ENCODE peak calls at places on chromosomes 16 and 17, in seven cellular contexts. H, V, K, D, X, J and C are unnamed samples. For H3K4me1 and H3K9me3, the result is how much of the 10 kb centered on the place peaks cover.

GRCh38 chr16:11796227-11797165 is 562 bp downstream of the ZC3H7A start:
- DNase-seq in H (peak), V (peak), K (peak), D (peak), X (peak), J (peak), C (peak)

GRCh38 chr16:84547539-84548058 is 43.1 kb upstream of the MEAK7 start:
- DNase-seq in H (no peak), V (no peak), K (peak), D (peak), X (no peak), J (no peak), C (no peak)

GRCh38 chr16:48054881-48055601 is 100.8 kb downstream of the ABCC12 start:
- DNase-seq in H (no peak), V (peak), K (peak), D (peak), X (peak), J (peak), C (peak)

GRCh38 chr17:82931696-82932060 is 91.9 kb upstream of the ZNF750 start:
- DNase-seq in H (no peak), V (no peak), K (no peak), D (peak), X (no peak), J (no peak), C (no peak)

GRCh38 chr16:80536246-80536645 is 4.5 kb upstream of the DYNLRB2 start:
- DNase-seq in H (no peak), V (no peak), K (no peak), D (no peak), X (peak), J (no peak), C (no peak)

GRCh38 chr17:77394540-77395295 is 253.9 kb downstream of the SEC14L1 start:
- DNase-seq in H (no peak), V (no peak), K (peak), D (peak), X (no peak), J (no peak), C (no peak)

GRCh38 chr16:66522816-66523590 is 26.9 kb downstream of the TK2 start:
- DNase-seq in H (no peak), V (no peak), K (no peak), D (no peak), X (no peak), J (no peak), C (no peak)

GRCh38 chr17:14409292-14409691 is 108.4 kb downstream of the HS3ST3B1 start:
- DNase-seq in H (no peak), V (no peak), K (no peak), D (no peak), X (no peak), J (no peak), C (no peak)

GRCh38 chr16:86681440-86681838 is 103.1 kb downstream of the FOXL1 start:
- DNase-seq in H (no peak), V (no peak), K (no peak), D (no peak), X (no peak), J (no peak), C (no peak)

GRCh38 chr17:39174907-39175694 is 9.1 kb upstream of the ARL5C start:
- DNase-seq in H (peak), V (peak), K (peak), D (peak), X (peak), J (peak), C (peak)

GRCh38 chr17:31492880-31493655 is 101.6 kb downstream of the RAB11FIP4 start:
- DNase-seq in H (peak), V (peak), K (no peak), D (peak), X (peak), J (no peak), C (no peak)

GRCh38 chr16:70726869-70727494 is 41.1 kb upstream of the MTSS2 start:
- DNase-seq in H (no peak), V (no peak), K (no peak), D (peak), X (no peak), J (no peak), C (no peak)

GRCh38 chr16:70428178-70428998 is 10.5 kb downstream of the ST3GAL2 start:
- DNase-seq in H (peak), V (peak), K (peak), D (peak), X (no peak), J (peak), C (peak)

GRCh38 chr16:74034862-74035261 is 261.8 kb upstream of the PSMD7 start:
- DNase-seq in H (no peak), V (peak), K (peak), D (no peak), X (peak), J (peak), C (peak)

GRCh38 chr16:11258553-11259287 is 2.7 kb upstream of the SOCS1 start:
- DNase-seq in H (peak), V (no peak), K (no peak), D (peak), X (peak), J (no peak), C (no peak)

GRCh38 chr16:57422026-57422944 is 17.7 kb downstream of the CCL17 start:
- DNase-seq in H (no peak), V (peak), K (peak), D (no peak), X (no peak), J (peak), C (peak)

GRCh38 chr16:62225675-62226074 is 189.4 kb upstream of the CDH8 start:
- DNase-seq in H (peak), V (peak), K (peak), D (peak), X (peak), J (peak), C (peak)

GRCh38 chr17:66016231-66016630 is 175.7 kb downstream of the CEP112 start:
- DNase-seq in H (no peak), V (no peak), K (no peak), D (no peak), X (no peak), J (no peak), C (no peak)

GRCh38 chr16:57192720-57193486 is 6.8 kb downstream of the RSPRY1 start:
- DNase-seq in H (no peak), V (no peak), K (no peak), D (no peak), X (no peak), J (no peak), C (no peak)

GRCh38 chr16:89358030-89359005 is 132.0 kb downstream of the ANKRD11 start:
- DNase-seq in H (no peak), V (no peak), K (no peak), D (peak), X (peak), J (no peak), C (no peak)
- H3K4me1 ChIP-seq in H (half or more), V (under half), K (under half), D (half or more), X (half or more), J (half or more), C (under half)

DNA sequence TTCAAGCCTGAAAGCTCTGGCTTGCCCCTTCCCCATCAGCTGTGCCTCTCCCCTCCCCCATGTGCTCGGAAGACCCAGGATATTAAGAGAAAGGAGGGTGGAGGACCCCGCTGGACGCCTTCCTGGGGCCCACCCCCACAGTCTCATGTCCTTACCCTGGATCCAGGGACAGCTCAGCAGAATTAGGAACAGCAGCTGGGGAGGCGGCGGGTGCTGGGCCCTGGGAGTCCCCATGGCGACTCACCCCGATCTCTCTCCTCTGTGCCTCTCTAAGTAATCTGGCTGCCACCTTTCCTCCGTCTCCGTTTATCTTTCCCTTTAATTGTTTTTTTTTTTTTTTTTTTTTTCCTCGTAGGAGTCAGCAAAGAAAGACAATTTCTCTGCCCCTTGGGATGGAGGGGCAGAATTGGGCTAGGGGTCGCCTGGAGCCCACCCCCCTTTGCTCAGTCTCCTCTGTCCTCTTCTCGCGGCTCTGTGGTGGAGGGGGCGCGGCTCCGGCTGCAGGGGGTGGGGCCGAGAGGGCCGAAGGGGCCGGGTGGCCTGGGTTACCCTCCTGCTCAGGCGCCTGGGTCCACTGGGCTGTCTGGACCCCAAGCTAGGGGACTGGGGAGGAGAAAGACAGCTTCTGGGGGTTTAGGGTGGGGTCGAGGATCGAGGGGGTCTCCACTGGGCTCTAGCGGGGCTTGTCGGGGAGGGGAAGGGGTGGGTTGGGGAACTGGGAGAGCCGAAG is 399 bp downstream of the SEZ6L2 start:
- DNase-seq in H (no peak), V (peak), K (peak), D (peak), X (no peak), J (peak), C (peak)
- H3K4me3 ChIP-seq in H (peak), V (peak), K (peak), D (no peak), X (no peak), J (peak), C (peak)

DNA sequence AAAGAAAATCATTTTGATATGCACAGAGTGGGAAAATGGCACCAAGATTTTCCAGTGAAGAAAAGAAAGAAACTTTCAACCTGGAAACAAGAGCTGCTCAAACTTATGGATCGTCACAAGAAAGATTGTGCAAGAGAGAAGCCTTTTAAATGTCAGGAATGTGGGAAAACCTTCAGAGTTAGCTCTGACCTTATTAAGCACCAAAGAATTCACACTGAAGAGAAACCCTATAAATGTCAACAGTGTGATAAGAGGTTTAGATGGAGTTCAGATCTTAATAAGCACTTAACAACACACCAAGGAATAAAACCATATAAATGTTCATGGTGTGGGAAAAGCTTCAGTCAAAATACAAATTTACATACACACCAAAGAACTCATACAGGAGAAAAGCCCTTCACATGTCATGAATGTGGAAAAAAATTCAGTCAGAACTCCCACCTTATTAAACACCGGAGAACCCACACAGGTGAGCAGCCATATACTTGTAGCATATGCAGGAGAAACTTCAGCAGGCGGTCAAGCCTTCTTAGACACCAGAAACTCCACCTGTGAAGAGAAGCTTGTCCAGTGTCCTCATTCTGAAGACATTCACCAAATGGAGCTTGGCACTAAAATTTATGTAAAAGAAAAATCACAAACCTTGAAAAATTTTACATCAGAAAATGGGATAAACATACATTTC is 12.2 kb downstream of the ZNF75A start:
- DNase-seq in H (no peak), V (no peak), K (no peak), D (no peak), X (peak), J (no peak), C (no peak)
- H3K9me3 ChIP-seq in H (half or more), V (under half), K (under half), D (half or more), X (half or more), J (half or more), C (under half)

GRCh38 chr17:40354191-40355122 is 10.1 kb downstream of the GJD3 start:
- DNase-seq in H (no peak), V (no peak), K (no peak), D (no peak), X (no peak), J (no peak), C (no peak)
- H3K4me1 ChIP-seq in H (under half), V (under half), K (under half), D (under half), X (under half), J (half or more), C (under half)

DNA sequence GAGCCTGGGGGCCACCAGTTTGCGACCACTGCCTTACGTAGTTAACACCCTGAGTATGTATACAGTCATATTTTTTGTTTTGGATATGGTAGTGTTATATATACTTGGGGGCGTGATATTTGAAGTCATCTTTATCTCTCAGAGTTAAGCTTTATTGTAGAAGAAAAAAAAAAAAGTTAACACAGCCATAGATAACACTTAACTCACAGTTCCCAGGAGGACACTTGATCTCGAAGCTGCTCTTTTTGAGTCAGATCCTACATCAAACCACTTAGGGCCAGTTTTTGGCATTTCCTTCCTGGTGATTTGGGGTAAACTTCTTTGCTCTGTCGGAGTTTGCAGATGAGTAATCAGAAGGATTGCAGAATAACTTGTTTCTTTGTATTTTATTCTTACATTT is 5.8 kb downstream of the ITPRIPL2 start:
- DNase-seq in H (no peak), V (no peak), K (no peak), D (no peak), X (no peak), J (no peak), C (no peak)
- H3K4me3 ChIP-seq in H (peak), V (no peak), K (no peak), D (peak), X (no peak), J (peak), C (no peak)

DNA sequence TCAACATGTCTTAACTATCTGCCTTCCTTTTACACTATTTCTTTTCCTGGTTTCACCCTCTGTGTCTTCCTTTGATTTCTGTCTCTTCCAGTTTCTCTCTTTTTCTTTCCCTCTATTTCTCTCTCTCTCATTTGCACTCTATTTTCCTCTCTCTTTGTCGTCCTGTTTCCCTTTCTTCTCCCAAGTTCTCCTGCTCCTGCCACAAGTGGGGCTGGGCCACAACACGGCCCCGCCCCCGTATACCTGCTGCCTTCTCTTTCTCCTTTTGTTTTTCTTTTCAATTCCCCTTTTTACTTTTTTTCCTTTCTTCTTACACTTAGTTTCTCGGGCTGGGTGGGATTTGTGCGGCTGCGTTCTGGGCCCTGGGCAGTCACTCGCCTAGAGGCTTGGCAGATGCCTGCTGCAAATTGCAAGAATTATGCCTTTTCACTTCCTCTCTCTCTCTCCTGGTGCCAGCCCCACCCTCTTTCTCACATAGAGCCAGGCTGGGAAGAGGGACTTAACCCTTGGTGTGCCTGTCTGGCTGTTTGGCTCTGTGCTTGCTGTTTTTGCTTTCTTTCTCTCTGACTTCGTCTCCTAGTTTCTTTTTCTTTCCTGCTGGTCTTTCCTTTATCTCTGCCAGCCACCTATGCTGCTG is 2139.4 kb downstream of the TP53TG3F start:
- DNase-seq in H (no peak), V (no peak), K (no peak), D (no peak), X (no peak), J (no peak), C (no peak)
- H3K9me3 ChIP-seq in H (under half), V (under half), K (under half), D (under half), X (under half), J (under half), C (under half)

GRCh38 chr17:17413821-17414220 is 63.0 kb upstream of the MED9 start:
- DNase-seq in H (no peak), V (no peak), K (no peak), D (peak), X (no peak), J (no peak), C (no peak)

GRCh38 chr17:17413215-17413792 is 63.5 kb upstream of the MED9 start:
- DNase-seq in H (no peak), V (no peak), K (no peak), D (no peak), X (no peak), J (no peak), C (no peak)

GRCh38 chr17:17412331-17412730 is 64.5 kb upstream of the MED9 start:
- DNase-seq in H (no peak), V (no peak), K (no peak), D (no peak), X (no peak), J (no peak), C (no peak)

GRCh38 chr17:17414316-17414937 is 62.4 kb upstream of the MED9 start:
- DNase-seq in H (no peak), V (no peak), K (no peak), D (peak), X (no peak), J (no peak), C (no peak)

GRCh38 chr17:17411692-17412091 is 65.1 kb upstream of the MED9 start:
- DNase-seq in H (no peak), V (no peak), K (no peak), D (no peak), X (no peak), J (no peak), C (peak)
- H3K4me1 ChIP-seq in H (under half), V (under half), K (under half), D (under half), X (under half), J (under half), C (under half)